ENCODE peak calls at places on chromosomes 16 and 17, in seven cellular contexts. Y is suprapubic skin, A is K562, F is transverse colon, B is H1, J is HL-60, V is GM23338. C is an unnamed sample.

GRCh38 chr16:17283022-17283421 is 187.7 kb downstream of the XYLT1 start:
- DNase-seq in J (no peak), V (no peak), F (no peak), B (no peak), A (no peak), Y (no peak), C (no peak)

GRCh38 chr17:6548578-6549330 is 7.6 kb downstream of the PITPNM3 start:
- DNase-seq in A (no peak), F (peak), V (no peak), B (no peak), J (no peak), Y (no peak), C (no peak)

GRCh38 chr16:17162560-17162959 is 308.2 kb downstream of the XYLT1 start:
- DNase-seq in A (no peak), Y (no peak), B (no peak), V (no peak), F (no peak), J (peak), C (no peak)

GRCh38 chr17:17816240-17816814 is 20.5 kb downstream of the SREBF1 start:
- DNase-seq in Y (no peak), B (no peak), F (no peak), A (no peak), J (no peak), V (no peak), C (no peak)

GRCh38 chr16:1172651-1173050 is 19.7 kb downstream of the CACNA1H start:
- DNase-seq in F (no peak), V (no peak), J (no peak), Y (no peak), A (peak), B (no peak), C (no peak)

GRCh38 chr17:72099919-72100318 is 20.9 kb upstream of the SOX9 start:
- DNase-seq in F (no peak), B (no peak), J (no peak), V (no peak), A (no peak), Y (no peak), C (no peak)

GRCh38 chr17:35726609-35727460 is 4.6 kb upstream of the RASL10B start:
- DNase-seq in J (peak), B (peak), V (peak), A (no peak), F (peak), Y (no peak), C (no peak)

GRCh38 chr17:31510273-31511175 is 119.0 kb downstream of the RAB11FIP4 start:
- DNase-seq in V (no peak), J (no peak), B (no peak), A (no peak), Y (no peak), F (no peak), C (no peak)

GRCh38 chr16:12672986-12673385 is 130.7 kb downstream of the CPPED1 start:
- DNase-seq in B (no peak), J (no peak), F (no peak), Y (no peak), A (no peak), V (no peak), C (no peak)

GRCh38 chr16:12673466-12673865 is 130.2 kb downstream of the CPPED1 start:
- DNase-seq in A (no peak), Y (no peak), J (no peak), F (no peak), B (no peak), V (no peak), C (no peak)

GRCh38 chr16:12675852-12676251 is 127.8 kb downstream of the CPPED1 start:
- DNase-seq in V (no peak), B (no peak), A (peak), F (no peak), Y (no peak), J (no peak), C (no peak)

GRCh38 chr16:12674524-12674923 is 129.2 kb downstream of the CPPED1 start:
- DNase-seq in B (no peak), J (no peak), F (no peak), V (no peak), Y (no peak), A (no peak), C (no peak)

DNA sequence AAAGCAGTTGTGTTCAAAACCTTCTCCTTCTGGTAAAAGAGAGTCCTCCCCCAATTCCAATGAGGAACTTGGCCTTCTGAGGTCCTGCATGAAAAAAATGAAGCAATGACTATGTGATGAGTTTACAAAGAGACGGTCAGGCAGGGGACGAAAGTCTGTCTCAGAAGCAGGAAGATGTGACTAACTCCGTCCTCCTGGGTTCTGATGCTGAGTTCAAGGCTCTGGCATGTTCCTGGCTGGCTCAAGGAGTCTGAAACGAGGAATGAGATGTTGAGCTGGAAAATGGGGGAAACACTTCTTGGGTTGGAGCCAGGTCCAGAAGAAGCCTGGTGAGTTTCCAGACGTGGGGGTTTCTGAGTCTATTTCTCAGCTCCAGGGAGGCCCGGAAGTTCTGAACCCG is 129.6 kb downstream of the CPPED1 start:
- DNase-seq in B (no peak), J (no peak), V (no peak), Y (no peak), A (no peak), F (no peak), C (no peak)
- TF ChIP-seq POLR2AphosphoS5 in B (no peak), J (no peak), V (no peak), Y (no peak), A (no peak), F (no peak), C (no peak)

GRCh38 chr17:44170135-44170498 is 387 bp upstream of the ASB16 start:
- DNase-seq in F (no peak), V (no peak), A (no peak), B (no peak), Y (no peak), J (no peak), C (no peak)
- H3K4me3 ChIP-seq in F (no peak), V (peak), A (no peak), B (no peak), Y (no peak), J (no peak), C (no peak)

GRCh38 chr17:79785900-79786810 is 8.2 kb downstream of the CBX2 start:
- DNase-seq in Y (no peak), B (no peak), A (no peak), F (no peak), J (no peak), V (peak), C (no peak)

GRCh38 chr17:79785017-79785899 is 7.3 kb downstream of the CBX2 start:
- DNase-seq in F (no peak), Y (no peak), B (no peak), J (no peak), V (no peak), A (no peak), C (no peak)

GRCh38 chr17:79781691-79782575 is 4.0 kb downstream of the CBX2 start:
- DNase-seq in Y (no peak), V (no peak), B (no peak), A (no peak), F (no peak), J (no peak), C (no peak)

GRCh38 chr17:79783891-79784290 is 5.9 kb downstream of the CBX2 start:
- DNase-seq in B (no peak), F (no peak), J (no peak), Y (no peak), V (no peak), A (no peak), C (no peak)

DNA sequence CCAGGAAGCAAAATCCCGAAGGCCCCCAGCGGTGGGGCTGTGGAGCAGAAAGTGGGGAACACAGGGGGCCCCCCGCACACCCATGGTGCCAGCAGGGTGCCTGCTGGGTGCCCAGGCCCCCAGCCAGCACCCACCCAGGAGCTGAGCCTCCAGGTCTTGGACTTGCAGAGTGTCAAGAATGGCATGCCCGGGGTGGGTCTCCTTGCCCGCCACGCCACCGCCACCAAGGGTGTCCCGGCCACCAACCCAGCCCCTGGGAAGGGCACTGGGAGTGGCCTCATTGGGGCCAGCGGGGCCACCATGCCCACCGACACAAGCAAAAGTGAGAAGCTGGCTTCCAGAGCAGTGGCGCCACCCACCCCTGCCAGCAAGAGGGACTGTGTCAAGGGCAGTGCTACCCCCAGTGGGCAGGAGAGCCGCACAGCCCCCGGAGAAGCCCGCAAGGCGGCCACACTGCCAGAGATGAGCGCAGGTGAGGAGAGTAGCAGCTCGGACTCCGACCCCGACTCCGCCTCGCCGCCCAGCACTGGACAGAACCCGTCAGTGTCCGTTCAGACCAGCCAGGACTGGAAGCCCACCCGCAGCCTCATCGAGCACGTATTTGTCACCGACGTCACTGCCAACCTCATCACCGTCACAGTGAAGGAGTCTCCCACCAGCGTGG is 6.5 kb downstream of the CBX2 start:
- DNase-seq in B (no peak), Y (no peak), F (no peak), J (no peak), V (no peak), A (no peak), C (no peak)
- TF ChIP-seq POLR2AphosphoS5 in B (peak), Y (no peak), F (no peak), J (no peak), V (no peak), A (no peak), C (no peak)

GRCh38 chr17:8075081-8075480 is 12.4 kb downstream of the ALOX12B start:
- DNase-seq in J (no peak), F (no peak), Y (no peak), V (no peak), A (no peak), B (no peak), C (no peak)
- H3K4me3 ChIP-seq in J (no peak), F (no peak), Y (no peak), V (no peak), A (no peak), B (no peak), C (no peak)

DNA sequence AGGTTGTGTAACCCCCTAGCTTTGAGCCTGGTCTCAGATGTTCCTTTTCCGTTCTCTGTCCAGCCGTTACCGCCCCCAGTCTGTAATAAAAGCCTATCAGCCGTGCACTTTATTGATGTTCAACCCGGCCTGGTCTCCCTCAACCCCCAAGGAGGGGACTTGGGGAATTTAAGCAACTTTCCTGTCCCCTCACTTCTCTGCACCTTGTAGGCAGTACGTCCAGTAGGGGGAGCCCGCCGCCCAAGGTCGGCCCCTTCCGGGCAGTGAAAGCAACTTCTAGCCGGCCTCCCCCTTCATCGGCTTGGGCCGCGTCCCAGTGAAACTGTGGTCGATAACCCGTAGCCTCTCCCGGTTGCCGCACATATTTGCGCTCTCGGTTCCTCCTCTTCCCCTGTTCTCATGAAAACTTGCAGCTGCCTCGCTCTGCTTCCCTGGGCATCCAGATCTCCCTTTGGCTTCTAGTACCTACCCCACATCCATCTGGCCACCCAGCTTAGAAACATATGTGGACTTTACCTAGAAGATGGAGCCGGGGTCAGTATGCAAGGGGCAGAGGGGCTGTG is 7.9 kb downstream of the PNPO start:
- DNase-seq in B (peak), F (peak), Y (peak), V (peak), A (peak), J (peak), C (no peak)
- TF ChIP-seq POLR2AphosphoS5 in B (no peak), F (no peak), Y (no peak), V (no peak), A (no peak), J (no peak), C (peak)

C was measured in vagina.